ENCODE peak calls at places on chromosomes 7 and 10, in eight cellular contexts. T, X, H, E, G, C, W and R are unnamed samples.

GRCh38 chr10:117763528-117763927 is 221.0 kb downstream of the EMX2 start:
- DNase-seq in T (no peak), X (no peak), H (no peak), E (no peak), G (no peak), C (no peak), W (no peak), R (no peak)

GRCh38 chr10:79401015-79401921 is 44.2 kb downstream of the ZCCHC24 start:
- DNase-seq in T (peak), X (no peak), H (peak), E (peak), G (no peak), C (no peak), W (peak), R (no peak)

GRCh38 chr10:12419279-12419847 is 70.0 kb downstream of the CAMK1D start:
- DNase-seq in T (peak), X (peak), H (no peak), E (peak), G (no peak), C (no peak), W (no peak), R (peak)

GRCh38 chr7:69395072-69395714 is 203.1 kb upstream of the AUTS2 start:
- DNase-seq in T (no peak), X (peak), H (no peak), E (no peak), G (no peak), C (no peak), W (peak), R (peak)

GRCh38 chr7:131649003-131649541 is 92.6 kb upstream of the PODXL start:
- DNase-seq in T (no peak), X (no peak), H (no peak), E (no peak), G (no peak), C (no peak), W (no peak), R (no peak)

GRCh38 chr7:124263232-124263827 is 230.5 kb upstream of the TMEM229A start:
- DNase-seq in T (no peak), X (peak), H (no peak), E (peak), G (no peak), C (no peak), W (no peak), R (no peak)

GRCh38 chr7:91375378-91375777 is 111.1 kb downstream of the FZD1 start:
- DNase-seq in T (no peak), X (no peak), H (no peak), E (no peak), G (no peak), C (no peak), W (no peak), R (no peak)

GRCh38 chr10:79176052-79176501 is 107.3 kb downstream of the ZMIZ1 start:
- DNase-seq in T (no peak), X (no peak), H (peak), E (peak), G (no peak), C (no peak), W (no peak), R (no peak)

GRCh38 chr7:97480700-97481410 is 251.0 kb upstream of the TAC1 start:
- DNase-seq in T (no peak), X (no peak), H (no peak), E (no peak), G (no peak), C (no peak), W (no peak), R (no peak)

GRCh38 chr10:50604049-50604640 is 19.6 kb downstream of the SGMS1 start:
- DNase-seq in T (no peak), X (peak), H (peak), E (no peak), G (peak), C (no peak), W (no peak), R (no peak)

GRCh38 chr7:74033372-74034311 is 5.7 kb downstream of the ELN start:
- DNase-seq in T (peak), X (no peak), H (peak), E (no peak), G (no peak), C (no peak), W (peak), R (no peak)

GRCh38 chr7:7795736-7796135 is 77.3 kb upstream of the RPA3 start:
- DNase-seq in T (no peak), X (peak), H (no peak), E (peak), G (no peak), C (peak), W (no peak), R (peak)

GRCh38 chr10:92544296-92544695 is 29.6 kb downstream of the IDE start:
- DNase-seq in T (no peak), X (peak), H (no peak), E (peak), G (no peak), C (no peak), W (no peak), R (no peak)

GRCh38 chr10:92696606-92697383 is 7.0 kb downstream of the HHEX start:
- DNase-seq in T (no peak), X (no peak), H (peak), E (no peak), G (no peak), C (peak), W (peak), R (peak)

GRCh38 chr10:88193018-88193417 is 329.6 kb downstream of the PTEN start:
- DNase-seq in T (no peak), X (no peak), H (no peak), E (no peak), G (no peak), C (no peak), W (no peak), R (no peak)

GRCh38 chr7:100464210-100464660 is at the start of gene SPACDR:
- DNase-seq in T (no peak), X (no peak), H (no peak), E (peak), G (no peak), C (no peak), W (no peak), R (no peak)

GRCh38 chr10:6046458-6047325 is 15.5 kb downstream of the IL2RA start:
- DNase-seq in T (no peak), X (no peak), H (no peak), E (no peak), G (no peak), C (no peak), W (no peak), R (no peak)

GRCh38 chr7:104980440-104980839 is 33.6 kb upstream of the KMT2E start:
- DNase-seq in T (no peak), X (no peak), H (no peak), E (no peak), G (no peak), C (no peak), W (no peak), R (no peak)

GRCh38 chr7:84647797-84648762 is 453.5 kb upstream of the SEMA3A start:
- DNase-seq in T (no peak), X (no peak), H (no peak), E (peak), G (no peak), C (no peak), W (no peak), R (no peak)

GRCh38 chr7:8434290-8435002 is 1.0 kb downstream of the NXPH1 start:
- DNase-seq in T (no peak), X (no peak), H (peak), E (no peak), G (no peak), C (no peak), W (no peak), R (no peak)

GRCh38 chr7:54749200-54749599 is 9.8 kb downstream of the SEC61G start:
- DNase-seq in T (no peak), X (no peak), H (no peak), E (no peak), G (no peak), C (no peak), W (no peak), R (no peak)

GRCh38 chr7:157471259-157472125 is 134.7 kb downstream of the DNAJB6 start:
- DNase-seq in T (no peak), X (no peak), H (no peak), E (no peak), G (no peak), C (no peak), W (no peak), R (no peak)

GRCh38 chr7:22435105-22435504 is 64.9 kb downstream of the STEAP1B start:
- DNase-seq in T (no peak), X (no peak), H (no peak), E (no peak), G (no peak), C (no peak), W (no peak), R (no peak)

GRCh38 chr10:120511165-120511564 is 54.1 kb downstream of the PLPP4 start:
- DNase-seq in T (no peak), X (no peak), H (no peak), E (no peak), G (no peak), C (no peak), W (no peak), R (no peak)

GRCh38 chr10:20485554-20485953 is 411.6 kb downstream of the NEBL start:
- DNase-seq in T (no peak), X (no peak), H (no peak), E (no peak), G (no peak), C (no peak), W (no peak), R (no peak)

GRCh38 chr10:32905466-32905865 is 52.6 kb downstream of the ITGB1 start:
- DNase-seq in T (no peak), X (no peak), H (no peak), E (no peak), G (no peak), C (no peak), W (no peak), R (no peak)

GRCh38 chr10:133272301-133272963 is 4.2 kb downstream of the ADAM8 start:
- DNase-seq in T (no peak), X (no peak), H (no peak), E (no peak), G (no peak), C (no peak), W (no peak), R (no peak)

GRCh38 chr10:66880826-66881225 is 45.0 kb upstream of the LRRTM3 start:
- DNase-seq in T (no peak), X (no peak), H (no peak), E (no peak), G (no peak), C (no peak), W (no peak), R (no peak)

GRCh38 chr7:121038717-121039509 is 50.4 kb downstream of the CPED1 start:
- DNase-seq in T (no peak), X (no peak), H (no peak), E (no peak), G (no peak), C (no peak), W (no peak), R (no peak)

GRCh38 chr10:122140941-122141623 is 130.0 kb upstream of the BTBD16 start:
- DNase-seq in T (peak), X (peak), H (peak), E (peak), G (no peak), C (peak), W (peak), R (peak)

GRCh38 chr7:3461923-3462322 is 160.9 kb downstream of the SDK1 start:
- DNase-seq in T (no peak), X (no peak), H (no peak), E (no peak), G (no peak), C (no peak), W (no peak), R (no peak)

GRCh38 chr7:69624842-69625637 is 26.8 kb downstream of the AUTS2 start:
- DNase-seq in T (no peak), X (no peak), H (peak), E (no peak), G (no peak), C (no peak), W (no peak), R (no peak)

GRCh38 chr7:41203542-41203941 is 499.3 kb downstream of the INHBA start:
- DNase-seq in T (no peak), X (no peak), H (no peak), E (peak), G (no peak), C (no peak), W (no peak), R (no peak)

GRCh38 chr10:63267414-63268138 is 134.4 kb downstream of the NRBF2 start:
- DNase-seq in T (no peak), X (peak), H (peak), E (peak), G (no peak), C (peak), W (peak), R (peak)

GRCh38 chr10:70474780-70475179 is 3.8 kb upstream of the PALD1 start:
- DNase-seq in T (peak), X (no peak), H (no peak), E (no peak), G (no peak), C (no peak), W (no peak), R (no peak)

GRCh38 chr10:52539463-52539862 is 225.4 kb downstream of the DKK1 start:
- DNase-seq in T (no peak), X (no peak), H (no peak), E (peak), G (no peak), C (peak), W (no peak), R (no peak)

GRCh38 chr10:88473989-88474883 is 108.9 kb downstream of the RNLS start:
- DNase-seq in T (peak), X (no peak), H (peak), E (no peak), G (no peak), C (no peak), W (peak), R (no peak)

GRCh38 chr7:139915301-139915863 is 86.3 kb downstream of the TBXAS1 start:
- DNase-seq in T (no peak), X (no peak), H (no peak), E (peak), G (no peak), C (no peak), W (no peak), R (no peak)

GRCh38 chr7:139916717-139917395 is 87.8 kb downstream of the TBXAS1 start:
- DNase-seq in T (no peak), X (no peak), H (no peak), E (no peak), G (peak), C (no peak), W (no peak), R (no peak)

GRCh38 chr7:139914861-139915300 is 85.8 kb downstream of the TBXAS1 start:
- DNase-seq in T (no peak), X (no peak), H (no peak), E (peak), G (no peak), C (no peak), W (no peak), R (no peak)

GRCh38 chr7:139914306-139914747 is 85.3 kb downstream of the TBXAS1 start:
- DNase-seq in T (no peak), X (no peak), H (no peak), E (peak), G (no peak), C (no peak), W (no peak), R (no peak)

GRCh38 chr7:139915864-139916716 is 87.0 kb downstream of the TBXAS1 start:
- DNase-seq in T (peak), X (peak), H (peak), E (peak), G (peak), C (peak), W (peak), R (peak)
- TF ChIP-seq POLR2A in T (no peak), X (no peak), H (no peak), E (no peak), G (peak), C (no peak), W (no peak), R (no peak)

DNA sequence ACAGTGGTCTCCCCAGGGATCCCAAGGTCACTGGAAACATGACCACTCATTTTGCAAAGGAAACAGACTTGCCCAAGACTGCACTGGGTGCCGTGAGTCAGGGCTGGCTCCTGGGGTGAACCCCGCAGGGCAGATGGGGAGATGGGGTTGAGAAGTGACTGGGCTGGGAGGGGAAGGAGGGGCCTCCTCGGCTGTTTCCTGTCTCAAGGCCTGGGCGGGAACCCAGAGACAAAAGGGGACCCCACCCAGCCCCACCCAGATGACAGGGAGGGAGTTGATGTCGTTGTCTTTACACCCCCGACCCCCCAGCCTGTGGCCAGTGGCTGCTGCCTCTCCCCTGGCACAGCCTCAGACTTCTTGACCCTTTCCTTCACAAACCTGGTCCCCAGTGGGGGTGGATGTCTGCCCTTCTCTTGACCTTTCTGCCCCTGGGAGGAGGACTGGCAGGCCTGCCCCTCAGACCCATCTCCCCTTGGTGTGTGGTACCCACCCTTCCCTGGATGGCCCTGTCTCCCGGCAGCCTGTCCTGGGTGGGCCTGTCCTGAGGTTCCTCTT is 1.4 kb downstream of the MYO1G start:
- DNase-seq in T (no peak), X (peak), H (no peak), E (no peak), G (no peak), C (no peak), W (no peak), R (peak)
- TF ChIP-seq POLR2A in T (no peak), X (no peak), H (no peak), E (no peak), G (peak), C (no peak), W (no peak), R (no peak)

GRCh38 chr10:114403545-114404161 is 649 bp downstream of the AFAP1L2 start:
- DNase-seq in T (no peak), X (no peak), H (no peak), E (no peak), G (peak), C (peak), W (peak), R (no peak)

GRCh38 chr10:114406455-114406854 is 2.2 kb upstream of the AFAP1L2 start:
- DNase-seq in T (no peak), X (no peak), H (no peak), E (no peak), G (no peak), C (no peak), W (no peak), R (no peak)

GRCh38 chr10:114405011-114405350 is 679 bp upstream of the AFAP1L2 start:
- DNase-seq in T (no peak), X (no peak), H (no peak), E (no peak), G (no peak), C (peak), W (peak), R (no peak)

GRCh38 chr10:114402871-114403544 is 1.3 kb downstream of the AFAP1L2 start:
- DNase-seq in T (no peak), X (no peak), H (no peak), E (no peak), G (no peak), C (no peak), W (no peak), R (no peak)

GRCh38 chr10:114404171-114405010 is at the start of gene AFAP1L2:
- DNase-seq in T (no peak), X (no peak), H (no peak), E (no peak), G (peak), C (peak), W (peak), R (no peak)
- TF ChIP-seq POLR2A in T (no peak), X (no peak), H (no peak), E (no peak), G (no peak), C (peak), W (peak), R (peak)

DNA sequence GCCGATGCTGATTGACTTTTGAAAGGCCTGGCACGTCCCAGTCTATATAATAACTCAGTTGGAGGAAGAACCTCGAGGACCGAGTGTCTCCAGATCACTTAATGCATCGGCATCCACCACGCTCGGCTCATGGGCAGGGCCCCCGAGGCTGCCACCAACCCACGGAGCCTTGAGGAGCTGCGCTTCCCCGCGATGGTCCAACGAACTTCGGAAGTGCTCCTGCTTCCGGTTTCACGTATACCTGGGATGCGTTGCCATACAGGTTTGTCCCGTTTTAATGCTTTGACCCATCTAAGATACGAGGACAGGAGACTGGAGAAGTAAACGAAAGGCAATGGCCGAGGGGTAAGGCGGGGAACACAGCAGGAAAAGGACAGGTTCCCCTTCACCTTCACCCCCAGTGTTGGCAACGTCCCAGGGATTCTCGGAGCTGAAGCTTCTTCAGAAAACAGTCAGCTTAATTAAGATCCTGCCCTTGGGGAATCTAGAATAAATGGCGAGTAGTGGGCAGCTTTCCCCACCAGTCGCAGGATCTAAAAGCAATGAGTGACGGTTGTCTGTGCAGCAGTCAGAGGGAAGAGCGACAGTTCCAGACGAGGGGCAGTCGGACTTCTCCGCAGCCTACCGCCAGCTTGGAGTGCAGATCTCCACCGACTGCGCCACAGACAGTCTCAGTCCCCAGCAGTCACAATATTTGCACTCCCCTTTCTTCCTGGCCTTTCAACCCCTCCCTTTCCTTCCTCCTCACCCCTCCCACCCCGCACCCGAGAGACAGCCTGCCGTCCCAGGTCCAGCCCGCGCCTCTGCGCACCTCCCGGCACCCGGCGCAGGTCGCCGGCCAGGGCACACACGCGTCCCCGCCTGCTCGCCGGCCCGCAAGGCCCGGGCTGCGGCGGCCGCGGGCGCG is 10.7 kb upstream of the SP8 start:
- DNase-seq in T (no peak), X (peak), H (peak), E (no peak), G (no peak), C (peak), W (no peak), R (peak)
- TF ChIP-seq POLR2A in T (no peak), X (peak), H (no peak), E (no peak), G (no peak), C (no peak), W (no peak), R (peak)

DNA sequence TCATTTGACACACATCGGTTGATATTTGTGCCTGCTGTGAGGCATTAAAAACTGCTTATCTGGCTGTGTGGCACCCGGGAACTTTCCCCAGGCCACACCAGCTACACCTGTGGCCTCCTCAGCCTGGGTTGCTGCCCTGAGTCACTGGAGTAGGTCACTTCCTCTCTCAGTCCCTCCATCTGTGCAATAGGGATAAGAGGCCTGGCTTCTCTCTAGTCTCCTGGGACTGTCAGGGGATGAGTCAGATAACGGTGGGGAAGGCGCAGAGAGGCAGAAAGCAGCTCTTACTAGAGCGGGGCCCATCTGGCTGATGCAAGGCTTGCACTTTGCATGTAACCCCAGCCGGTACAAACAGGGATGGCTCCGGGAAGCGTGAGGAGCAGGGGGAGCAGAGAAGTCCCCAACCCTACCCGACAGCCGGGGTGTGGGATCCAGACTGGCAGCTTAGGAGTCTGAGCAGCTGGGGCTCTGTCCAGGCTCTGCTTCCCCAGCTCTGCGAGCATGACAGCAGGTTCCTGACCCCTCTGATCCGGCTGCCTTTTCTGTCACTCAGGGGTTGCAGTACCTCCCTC is 34.0 kb downstream of the DNAJB12 start:
- DNase-seq in T (peak), X (peak), H (peak), E (peak), G (no peak), C (peak), W (peak), R (peak)
- TF ChIP-seq POLR2A in T (peak), X (peak), H (peak), E (peak), G (peak), C (peak), W (peak), R (no peak)